ENCODE peak calls at places on chromosome 12, in five cellular contexts. G, X, H, A and B are unnamed samples.
A peak's percentile ranks its signal among the peaks of the same experiment; 100 is the strongest.

GRCh38 chr12:12097821-12098688 is 27.3 kb downstream of the BCL2L14 start:
- DNase-seq in G (no peak), X (no peak), H (no peak), A (no peak), B (no peak)

GRCh38 chr12:12018454-12018853 is 52.3 kb upstream of the BCL2L14 start:
- DNase-seq in G (no peak), X (peak; percentile 55), H (no peak), A (no peak), B (no peak)

GRCh38 chr12:114314403-114314802 is 91.5 kb downstream of the TBX5 start:
- DNase-seq in G (no peak), X (no peak), H (no peak), A (no peak), B (no peak)

GRCh38 chr12:122304924-122305323 is 38.6 kb upstream of the VPS33A start:
- DNase-seq in G (no peak), X (no peak), H (no peak), A (no peak), B (no peak)

GRCh38 chr12:6074979-6075585 is 49.4 kb downstream of the VWF start:
- DNase-seq in G (no peak), X (peak; percentile 73), H (no peak), A (no peak), B (no peak)

GRCh38 chr12:13220848-13221247 is 24.3 kb downstream of the EMP1 start:
- DNase-seq in G (no peak), X (no peak), H (no peak), A (no peak), B (no peak)

GRCh38 chr12:62584619-62585018 is 118.0 kb downstream of the MON2 start:
- DNase-seq in G (no peak), X (no peak), H (no peak), A (no peak), B (no peak)

GRCh38 chr12:6084261-6084968 is 40.1 kb downstream of the VWF start:
- DNase-seq in G (peak; percentile 35), X (peak; percentile 76), H (peak; percentile 29), A (no peak), B (no peak)

GRCh38 chr12:93173178-93173957 is 204.4 kb upstream of the NUDT4 start:
- DNase-seq in G (no peak), X (no peak), H (no peak), A (no peak), B (no peak)

GRCh38 chr12:131076791-131077747 is 123.4 kb downstream of the ADGRD1 start:
- DNase-seq in G (no peak), X (peak; percentile 50), H (no peak), A (no peak), B (no peak)

GRCh38 chr12:51345681-51346080 is 798 bp downstream of the CELA1 start:
- DNase-seq in G (no peak), X (peak; percentile 85), H (no peak), A (no peak), B (no peak)

GRCh38 chr12:26153421-26154154 is 28.8 kb upstream of the BHLHE41 start:
- DNase-seq in G (peak; percentile 45), X (peak; percentile 81), H (no peak), A (no peak), B (peak; percentile 42)

GRCh38 chr12:4240161-4240783 is 33.3 kb upstream of the CCND2 start:
- DNase-seq in G (no peak), X (no peak), H (no peak), A (no peak), B (no peak)

GRCh38 chr12:101875112-101875961 is 2.0 kb upstream of the DRAM1 start:
- DNase-seq in G (no peak), X (no peak), H (no peak), A (no peak), B (no peak)

GRCh38 chr12:101670007-101670671 is 27.3 kb upstream of the CHPT1 start:
- DNase-seq in G (no peak), X (peak; percentile 51), H (no peak), A (no peak), B (no peak)

GRCh38 chr12:96046543-96047137 is 11.3 kb upstream of the LTA4H start:
- DNase-seq in G (no peak), X (peak; percentile 43), H (no peak), A (no peak), B (no peak)

GRCh38 chr12:47834199-47835016 is 14.7 kb upstream of the HDAC7 start:
- DNase-seq in G (no peak), X (peak; percentile 29), H (no peak), A (no peak), B (no peak)

GRCh38 chr12:47367912-47368537 is 288.3 kb upstream of the AMIGO2 start:
- DNase-seq in G (no peak), X (no peak), H (no peak), A (no peak), B (no peak)

GRCh38 chr12:95547522-95548055 is 3.7 kb downstream of the USP44 start:
- DNase-seq in G (peak; percentile 24), X (no peak), H (no peak), A (no peak), B (no peak)

GRCh38 chr12:119835068-119835467 is 42.1 kb downstream of the CIT start:
- DNase-seq in G (no peak), X (no peak), H (no peak), A (no peak), B (no peak)

GRCh38 chr12:129696952-129697351 is 206.9 kb downstream of the TMEM132D start:
- DNase-seq in G (no peak), X (no peak), H (no peak), A (no peak), B (no peak)

GRCh38 chr12:47188576-47189441 is 109.0 kb upstream of the AMIGO2 start:
- DNase-seq in G (no peak), X (no peak), H (no peak), A (no peak), B (no peak)

GRCh38 chr12:53214687-53215455 is 7.8 kb upstream of the ITGB7 start:
- DNase-seq in G (no peak), X (peak; percentile 77), H (no peak), A (no peak), B (no peak)